ENCODE peak calls at places on chromosome 13, in ten cellular contexts. O is COR-L47, C is EL, R is HuH-7, Z is T-helper 17 cell, B is NCI-H510A treated with DMSO at 0.1 percent for 48 hours, G is GM04504, H is keratinocyte, D is C1 segment of cervical spinal cord, J is foreskin fibroblast. W is an unnamed sample.

GRCh38 chr13:29532136-29532535 is 63.4 kb downstream of the SLC7A1 start:
- DNase-seq in O (no peak), C (no peak), R (no peak), Z (no peak), B (no peak), G (peak), H (no peak), D (no peak), J (no peak), W (no peak)

GRCh38 chr13:40534456-40534855 is 132.0 kb downstream of the FOXO1 start:
- DNase-seq in O (no peak), C (no peak), R (no peak), Z (no peak), B (no peak), G (no peak), H (no peak), D (no peak), J (peak), W (no peak)

GRCh38 chr13:34935841-34936240 is 6.2 kb upstream of the NBEA start:
- DNase-seq in O (no peak), C (no peak), R (no peak), Z (no peak), B (no peak), G (no peak), H (no peak), D (no peak), J (no peak), W (no peak)

GRCh38 chr13:24050292-24050711 is 110.2 kb upstream of the SPATA13 start:
- DNase-seq in O (no peak), C (peak), R (no peak), Z (no peak), B (no peak), G (no peak), H (no peak), D (peak), J (peak), W (no peak)

GRCh38 chr13:48176781-48177180 is 56.2 kb upstream of the ITM2B start:
- DNase-seq in O (no peak), C (no peak), R (no peak), Z (no peak), B (no peak), G (no peak), H (no peak), D (no peak), J (no peak), W (no peak)

GRCh38 chr13:50357586-50358118 is 342.4 kb downstream of the KCNRG start:
- DNase-seq in O (no peak), C (peak), R (no peak), Z (no peak), B (peak), G (peak), H (no peak), D (peak), J (peak), W (peak)

GRCh38 chr13:30329009-30329585 is 21.7 kb upstream of the KATNAL1 start:
- DNase-seq in O (no peak), C (no peak), R (no peak), Z (no peak), B (no peak), G (no peak), H (no peak), D (no peak), J (peak), W (no peak)

GRCh38 chr13:101139076-101139475 is 277.2 kb downstream of the NALCN start:
- DNase-seq in O (peak), C (no peak), R (no peak), Z (no peak), B (no peak), G (no peak), H (no peak), D (no peak), J (peak), W (no peak)

GRCh38 chr13:113904411-113904810 is 40.5 kb upstream of the GAS6 start:
- DNase-seq in O (peak), C (peak), R (peak), Z (no peak), B (no peak), G (no peak), H (no peak), D (no peak), J (peak), W (no peak)

GRCh38 chr13:96744665-96745331 is 249.5 kb downstream of the OXGR1 start:
- DNase-seq in O (no peak), C (no peak), R (no peak), Z (no peak), B (no peak), G (no peak), H (no peak), D (no peak), J (no peak), W (no peak)

GRCh38 chr13:104635879-104636278 is 1569.7 kb upstream of the SLC10A2 start:
- DNase-seq in O (no peak), C (no peak), R (no peak), Z (no peak), B (no peak), G (no peak), H (no peak), D (no peak), J (no peak), W (no peak)

GRCh38 chr13:19072543-19072942 is 109.1 kb downstream of the TUBA3C start:
- DNase-seq in O (no peak), C (no peak), R (no peak), Z (no peak), B (no peak), G (no peak), H (no peak), D (no peak), J (no peak), W (no peak)

GRCh38 chr13:34842466-34842865 is 99.6 kb upstream of the NBEA start:
- DNase-seq in O (no peak), C (no peak), R (no peak), Z (no peak), B (no peak), G (no peak), H (no peak), D (no peak), J (no peak), W (no peak)

GRCh38 chr13:105196052-105196451 is 1339.4 kb downstream of the EFNB2 start:
- DNase-seq in O (no peak), C (peak), R (no peak), Z (no peak), B (no peak), G (peak), H (no peak), D (no peak), J (peak), W (no peak)

GRCh38 chr13:30881931-30882899 is 23.9 kb upstream of the MEDAG start:
- DNase-seq in O (no peak), C (no peak), R (no peak), Z (no peak), B (no peak), G (no peak), H (no peak), D (no peak), J (no peak), W (no peak)

GRCh38 chr13:59659981-59660380 is 503.7 kb downstream of the DIAPH3 start:
- DNase-seq in O (no peak), C (no peak), R (no peak), Z (no peak), B (no peak), G (no peak), H (no peak), D (no peak), J (no peak), W (no peak)

GRCh38 chr13:25468330-25469178 is 96.8 kb downstream of the ATP8A2 start:
- DNase-seq in O (peak), C (peak), R (no peak), Z (no peak), B (peak), G (no peak), H (no peak), D (no peak), J (peak), W (no peak)

GRCh38 chr13:112067121-112067741 is at the start of gene SOX1:
- DNase-seq in O (peak), C (no peak), R (no peak), Z (no peak), B (no peak), G (no peak), H (no peak), D (no peak), J (no peak), W (no peak)

GRCh38 chr13:91313581-91313980 is 33.9 kb upstream of the MIR17HG start:
- DNase-seq in O (no peak), C (no peak), R (no peak), Z (no peak), B (no peak), G (no peak), H (no peak), D (no peak), J (no peak), W (no peak)

GRCh38 chr13:43805071-43805468 is 18.3 kb upstream of the ENOX1 start:
- DNase-seq in O (peak), C (peak), R (no peak), Z (no peak), B (no peak), G (peak), H (peak), D (peak), J (peak), W (peak)

GRCh38 chr13:98312606-98313005 is 135.5 kb upstream of the RNF113B start:
- DNase-seq in O (no peak), C (no peak), R (no peak), Z (no peak), B (no peak), G (no peak), H (no peak), D (no peak), J (no peak), W (no peak)

GRCh38 chr13:98524391-98524790 is 52.5 kb downstream of the STK24 start:
- DNase-seq in O (no peak), C (no peak), R (no peak), Z (no peak), B (no peak), G (no peak), H (no peak), D (no peak), J (no peak), W (no peak)

GRCh38 chr13:27971236-27971645 is 2.1 kb upstream of the CDX2 start:
- DNase-seq in O (no peak), C (no peak), R (no peak), Z (no peak), B (no peak), G (no peak), H (no peak), D (no peak), J (no peak), W (no peak)

GRCh38 chr13:106535552-106536243 is at the start of gene EFNB2:
- DNase-seq in O (peak), C (peak), R (peak), Z (peak), B (peak), G (peak), H (no peak), D (peak), J (peak), W (peak)

GRCh38 chr13:25170554-25171107 is 1.5 kb downstream of the AMER2 start:
- DNase-seq in O (peak), C (no peak), R (no peak), Z (no peak), B (no peak), G (no peak), H (no peak), D (peak), J (peak), W (no peak)

GRCh38 chr13:78675112-78675511 is 16.2 kb upstream of the OBI1 start:
- DNase-seq in O (no peak), C (no peak), R (no peak), Z (no peak), B (no peak), G (no peak), H (no peak), D (no peak), J (no peak), W (no peak)